ENCODE peak calls at places on chromosomes 16 and 17, in six cellular contexts. S is H7; M is GDM1; G is stimulated activated naive B cell treated with anti-CD40 and anti-IgM and Interleukin-4, amounts not matched to agents 10 μg/mL and 1 μg/mL and 100 μg/mL, for 72 hours; O is NCI-H460; A is mucosa of gallbladder. V is an unnamed sample.

GRCh38 chr16:89020068-89020924 is 43.3 kb upstream of the CBFA2T3 start:
- DNase-seq in S (no peak), M (no peak), G (no peak), O (peak), A (no peak), V (no peak)

GRCh38 chr16:2015947-2016208 is 3.7 kb upstream of the NPW start:
- DNase-seq in S (no peak), M (no peak), G (no peak), O (no peak), A (no peak), V (no peak)

GRCh38 chr17:10103712-10104111 is 94.7 kb downstream of the GAS7 start:
- DNase-seq in S (no peak), M (no peak), G (no peak), O (no peak), A (no peak), V (no peak)

GRCh38 chr16:17470871-17471744 is at the start of gene XYLT1:
- DNase-seq in S (peak), M (peak), G (no peak), O (peak), A (no peak), V (no peak)

GRCh38 chr16:50309156-50309526 is 42.8 kb downstream of the ADCY7 start:
- DNase-seq in S (peak), M (no peak), G (no peak), O (no peak), A (no peak), V (no peak)

GRCh38 chr17:38994026-38994425 is 26.8 kb upstream of the FBXO47 start:
- DNase-seq in S (no peak), M (no peak), G (no peak), O (no peak), A (no peak), V (no peak)

GRCh38 chr17:42407289-42407836 is 15.7 kb downstream of the CAVIN1 start:
- DNase-seq in S (peak), M (peak), G (peak), O (no peak), A (peak), V (peak)

GRCh38 chr17:38893612-38894011 is 23.8 kb downstream of the LASP1 start:
- DNase-seq in S (no peak), M (peak), G (no peak), O (no peak), A (peak), V (peak)

GRCh38 chr16:87173294-87173883 is 143.8 kb downstream of the C16orf95 start:
- DNase-seq in S (no peak), M (no peak), G (no peak), O (no peak), A (no peak), V (no peak)

GRCh38 chr17:35617505-35617904 is 30.4 kb downstream of the AP2B1 start:
- DNase-seq in S (no peak), M (no peak), G (no peak), O (no peak), A (no peak), V (no peak)

GRCh38 chr17:68910256-68910705 is 44.9 kb downstream of the ABCA8 start:
- DNase-seq in S (no peak), M (no peak), G (no peak), O (no peak), A (no peak), V (no peak)

GRCh38 chr16:50653633-50654524 is 27.2 kb downstream of the SNX20 start:
- DNase-seq in S (peak), M (no peak), G (no peak), O (no peak), A (no peak), V (no peak)

GRCh38 chr17:38706625-38707298 is 1.7 kb downstream of the MLLT6 start:
- DNase-seq in S (peak), M (no peak), G (no peak), O (no peak), A (no peak), V (no peak)

GRCh38 chr16:81429045-81429521 is 15.5 kb upstream of the CMIP start:
- DNase-seq in S (peak), M (no peak), G (no peak), O (no peak), A (no peak), V (no peak)

GRCh38 chr16:84059111-84059510 is 16.5 kb upstream of the SLC38A8 start:
- DNase-seq in S (no peak), M (no peak), G (no peak), O (no peak), A (no peak), V (no peak)

V was measured in GF-D8.